ENCODE peak calls at places on chromosomes 2 and 18, in five cellular contexts. O is mesendoderm; A is activated naive CD4-positive, alpha-beta T cell; Z is NCI-H187; K is choroid plexus epithelial cell. X is an unnamed sample.

GRCh38 chr2:222311978-222312738 is 13.4 kb upstream of the PAX3 start:
- DNase-seq in O (no peak), K (no peak), Z (no peak), A (no peak), X (no peak)

GRCh38 chr2:187580462-187581124 is 26.4 kb upstream of the TFPI start:
- DNase-seq in Z (no peak), A (no peak), K (peak), O (peak), X (no peak)

GRCh38 chr2:66929632-66930385 is 467.3 kb upstream of the ETAA1 start:
- DNase-seq in K (peak), A (no peak), Z (no peak), O (no peak), X (no peak)

GRCh38 chr2:65121-65520 is 18.8 kb upstream of the FAM110C start:
- DNase-seq in K (no peak), O (peak), A (no peak), Z (no peak), X (no peak)

GRCh38 chr2:219331560-219332213 is 857 bp downstream of the RESP18 start:
- DNase-seq in A (no peak), K (peak), Z (no peak), O (peak), X (no peak)

GRCh38 chr2:38128653-38129052 is 52.7 kb upstream of the CYP1B1 start:
- DNase-seq in K (no peak), A (no peak), O (no peak), Z (no peak), X (no peak)

GRCh38 chr18:8778386-8778785 is 73.0 kb downstream of the MTCL1 start:
- DNase-seq in K (no peak), A (no peak), Z (no peak), O (peak), X (no peak)

GRCh38 chr2:46849741-46850474 is 65.7 kb downstream of the MCFD2 start:
- DNase-seq in A (no peak), Z (no peak), O (no peak), K (peak), X (no peak)

GRCh38 chr18:43789234-43790000 is 512.1 kb upstream of the SYT4 start:
- DNase-seq in Z (no peak), A (no peak), O (peak), K (peak), X (no peak)

GRCh38 chr2:217471329-217471728 is 531.5 kb downstream of the TNS1 start:
- DNase-seq in K (peak), O (no peak), A (no peak), Z (no peak), X (no peak)

GRCh38 chr2:146874260-146874658 is 970.6 kb upstream of the ACVR2A start:
- DNase-seq in Z (no peak), O (peak), K (peak), A (no peak), X (no peak)

GRCh38 chr2:136225950-136226835 is 108.2 kb upstream of the CXCR4 start:
- DNase-seq in K (no peak), Z (no peak), A (no peak), O (no peak), X (no peak)

GRCh38 chr2:43084699-43085091 is 141.7 kb downstream of the ZFP36L2 start:
- DNase-seq in O (peak), K (peak), A (no peak), Z (no peak), X (no peak)

GRCh38 chr2:191050640-191050987 is 36.6 kb upstream of the STAT1 start:
- DNase-seq in A (no peak), O (peak), Z (no peak), K (peak), X (no peak)

GRCh38 chr2:133591164-133591563 is 22.9 kb upstream of the NCKAP5 start:
- DNase-seq in O (no peak), K (peak), A (no peak), Z (no peak), X (no peak)

GRCh38 chr18:59767732-59768131 is 70.5 kb upstream of the CCBE1 start:
- DNase-seq in A (no peak), Z (no peak), K (peak), O (no peak), X (no peak)

GRCh38 chr2:74260495-74260894 is 62.1 kb downstream of the MTHFD2 start:
- DNase-seq in A (no peak), Z (no peak), O (no peak), K (no peak), X (no peak)

GRCh38 chr18:57210101-57210661 is 63.3 kb downstream of the BOD1L2 start:
- DNase-seq in K (peak), A (no peak), Z (no peak), O (peak), X (no peak)

GRCh38 chr2:108354171-108354570 is 23.6 kb upstream of the SULT1C4 start:
- DNase-seq in Z (no peak), O (no peak), A (no peak), K (peak), X (no peak)

GRCh38 chr18:72543362-72544055 is 633 bp downstream of the CBLN2 start:
- DNase-seq in O (peak), Z (no peak), A (no peak), K (no peak), X (no peak)

GRCh38 chr2:84942964-84943421 is 28.0 kb upstream of the KCMF1 start:
- DNase-seq in O (no peak), K (no peak), Z (no peak), A (no peak), X (no peak)

GRCh38 chr2:101328474-101329007 is 20.0 kb upstream of the RNF149 start:
- DNase-seq in O (no peak), Z (no peak), K (peak), A (no peak), X (no peak)

GRCh38 chr2:176075476-176075875 is 8.3 kb downstream of the EVX2 start:
- DNase-seq in K (no peak), O (peak), A (no peak), Z (no peak), X (no peak)

GRCh38 chr2:171365232-171365631 is 68.6 kb downstream of the METTL8 start:
- DNase-seq in A (no peak), Z (no peak), K (no peak), O (no peak), X (no peak)

GRCh38 chr2:29749843-29750242 is 171.5 kb downstream of the ALK start:
- DNase-seq in K (no peak), A (no peak), Z (peak), O (no peak), X (no peak)

GRCh38 chr18:63157293-63158011 is 162.1 kb downstream of the BCL2 start:
- DNase-seq in O (no peak), K (no peak), A (no peak), Z (no peak), X (no peak)

GRCh38 chr2:176129013-176129796 is at the start of gene HOXD8:
- DNase-seq in A (no peak), K (no peak), Z (peak), O (peak), X (peak)

GRCh38 chr2:209508255-209508654 is 84.4 kb downstream of the MAP2 start:
- DNase-seq in A (no peak), K (no peak), O (no peak), Z (no peak), X (no peak)

X was measured in cortex of kidney.